ENCODE peak calls at places on chromosomes 3 and 15, in seven cellular contexts. One of them, this sample, is unnamed.

GRCh38 chr3:151903501-151903991 is 30.1 kb downstream of the SUCNR1 start:
- DNase-seq in amygdala: no peak
- DNase-seq in HL-60: no peak
- DNase-seq in HS-5: no peak
- DNase-seq in AG04450: peak
- DNase-seq in EH: peak
- DNase-seq in H4: peak
- DNase-seq in this sample: peak

GRCh38 chr15:74392402-74392876 is 25.0 kb upstream of the CYP11A1 start:
- DNase-seq in EH: peak
- DNase-seq in HS-5: no peak
- DNase-seq in AG04450: no peak
- DNase-seq in HL-60: no peak
- DNase-seq in amygdala: peak
- DNase-seq in H4: no peak
- DNase-seq in this sample: no peak

GRCh38 chr3:194386610-194387009 is 12.5 kb downstream of the GP5 start:
- DNase-seq in HL-60: no peak
- DNase-seq in amygdala: no peak
- DNase-seq in EH: no peak
- DNase-seq in AG04450: no peak
- DNase-seq in H4: no peak
- DNase-seq in HS-5: no peak
- DNase-seq in this sample: no peak

GRCh38 chr3:82461049-82461889 is 699.8 kb upstream of the GBE1 start:
- DNase-seq in AG04450: no peak
- DNase-seq in HS-5: no peak
- DNase-seq in HL-60: no peak
- DNase-seq in amygdala: no peak
- DNase-seq in EH: no peak
- DNase-seq in H4: no peak
- DNase-seq in this sample: no peak

GRCh38 chr3:52089691-52090090 is 33.3 kb upstream of the DUSP7 start:
- DNase-seq in EH: no peak
- DNase-seq in HS-5: no peak
- DNase-seq in H4: no peak
- DNase-seq in AG04450: no peak
- DNase-seq in amygdala: no peak
- DNase-seq in HL-60: no peak
- DNase-seq in this sample: no peak

GRCh38 chr3:195451373-195452000 is 8.7 kb upstream of the ACAP2 start:
- DNase-seq in HS-5: no peak
- DNase-seq in amygdala: no peak
- DNase-seq in AG04450: no peak
- DNase-seq in HL-60: no peak
- DNase-seq in EH: no peak
- DNase-seq in H4: no peak
- DNase-seq in this sample: no peak

GRCh38 chr15:68335251-68335650 is 57.7 kb downstream of the FEM1B start:
- DNase-seq in H4: peak
- DNase-seq in EH: peak
- DNase-seq in HS-5: no peak
- DNase-seq in AG04450: no peak
- DNase-seq in HL-60: no peak
- DNase-seq in amygdala: peak
- DNase-seq in this sample: peak

GRCh38 chr3:100088735-100089368 is 25.4 kb downstream of the FILIP1L start:
- DNase-seq in AG04450: no peak
- DNase-seq in EH: no peak
- DNase-seq in H4: no peak
- DNase-seq in HS-5: no peak
- DNase-seq in amygdala: no peak
- DNase-seq in HL-60: no peak
- DNase-seq in this sample: no peak

GRCh38 chr15:26128611-26129140 is 265.5 kb upstream of the ATP10A start:
- DNase-seq in EH: no peak
- DNase-seq in AG04450: no peak
- DNase-seq in amygdala: no peak
- DNase-seq in H4: no peak
- DNase-seq in HL-60: no peak
- DNase-seq in HS-5: no peak
- DNase-seq in this sample: no peak

GRCh38 chr3:171383206-171384018 is 76.8 kb downstream of the TNIK start:
- DNase-seq in HS-5: no peak
- DNase-seq in AG04450: no peak
- DNase-seq in H4: no peak
- DNase-seq in EH: peak
- DNase-seq in amygdala: no peak
- DNase-seq in HL-60: no peak
- DNase-seq in this sample: peak

GRCh38 chr3:184635126-184635525 is 73.5 kb downstream of the EPHB3 start:
- DNase-seq in EH: no peak
- DNase-seq in amygdala: no peak
- DNase-seq in HS-5: no peak
- DNase-seq in AG04450: no peak
- DNase-seq in H4: no peak
- DNase-seq in HL-60: no peak
- DNase-seq in this sample: no peak

GRCh38 chr15:90988249-90988648 is 6.1 kb downstream of the PRC1 start:
- DNase-seq in AG04450: no peak
- DNase-seq in HS-5: no peak
- DNase-seq in EH: peak
- DNase-seq in HL-60: no peak
- DNase-seq in H4: no peak
- DNase-seq in amygdala: no peak
- DNase-seq in this sample: no peak

GRCh38 chr15:56837281-56837680 is 81.2 kb upstream of the TCF12 start:
- DNase-seq in EH: peak
- DNase-seq in HS-5: no peak
- DNase-seq in AG04450: peak
- DNase-seq in HL-60: no peak
- DNase-seq in amygdala: no peak
- DNase-seq in H4: no peak
- DNase-seq in this sample: no peak

GRCh38 chr3:144948711-144949110 is 977.1 kb downstream of the DIPK2A start:
- DNase-seq in HL-60: no peak
- DNase-seq in HS-5: no peak
- DNase-seq in H4: no peak
- DNase-seq in EH: no peak
- DNase-seq in AG04450: no peak
- DNase-seq in amygdala: no peak
- DNase-seq in this sample: no peak

GRCh38 chr15:39429898-39430357 is 151.0 kb upstream of the THBS1 start:
- DNase-seq in HS-5: peak
- DNase-seq in EH: peak
- DNase-seq in HL-60: no peak
- DNase-seq in amygdala: no peak
- DNase-seq in AG04450: peak
- DNase-seq in H4: peak
- DNase-seq in this sample: no peak

GRCh38 chr15:76386178-76386577 is 49.6 kb downstream of the ISL2 start:
- DNase-seq in EH: peak
- DNase-seq in AG04450: no peak
- DNase-seq in HS-5: no peak
- DNase-seq in amygdala: no peak
- DNase-seq in HL-60: no peak
- DNase-seq in H4: no peak
- DNase-seq in this sample: no peak

GRCh38 chr15:47511241-47511640 is 206.1 kb upstream of the SEMA6D start:
- DNase-seq in HL-60: no peak
- DNase-seq in EH: no peak
- DNase-seq in HS-5: no peak
- DNase-seq in amygdala: no peak
- DNase-seq in AG04450: no peak
- DNase-seq in H4: no peak
- DNase-seq in this sample: no peak

GRCh38 chr3:33426630-33427341 is 13.4 kb downstream of the UBP1 start:
- DNase-seq in HS-5: no peak
- DNase-seq in HL-60: no peak
- DNase-seq in H4: no peak
- DNase-seq in EH: no peak
- DNase-seq in AG04450: no peak
- DNase-seq in amygdala: no peak
- DNase-seq in this sample: no peak

GRCh38 chr15:33029247-33029646 is 165.3 kb downstream of the FMN1 start:
- DNase-seq in H4: no peak
- DNase-seq in EH: peak
- DNase-seq in HS-5: no peak
- DNase-seq in amygdala: no peak
- DNase-seq in AG04450: no peak
- DNase-seq in HL-60: no peak
- DNase-seq in this sample: no peak

GRCh38 chr3:80357761-80358160 is 590.0 kb upstream of the ROBO1 start:
- DNase-seq in HS-5: no peak
- DNase-seq in EH: no peak
- DNase-seq in H4: no peak
- DNase-seq in HL-60: no peak
- DNase-seq in amygdala: no peak
- DNase-seq in AG04450: no peak
- DNase-seq in this sample: no peak

GRCh38 chr3:16439848-16440708 is 73.4 kb downstream of the RFTN1 start:
- DNase-seq in H4: no peak
- DNase-seq in HS-5: no peak
- DNase-seq in amygdala: no peak
- DNase-seq in AG04450: no peak
- DNase-seq in EH: no peak
- DNase-seq in HL-60: no peak
- DNase-seq in this sample: no peak

GRCh38 chr3:46831841-46832240 is 31.4 kb downstream of the MYL3 start:
- DNase-seq in AG04450: no peak
- DNase-seq in HL-60: no peak
- DNase-seq in EH: no peak
- DNase-seq in HS-5: no peak
- DNase-seq in amygdala: no peak
- DNase-seq in H4: no peak
- DNase-seq in this sample: peak

GRCh38 chr3:145243875-145244274 is 917.1 kb downstream of the PLOD2 start:
- DNase-seq in amygdala: no peak
- DNase-seq in HS-5: peak
- DNase-seq in AG04450: peak
- DNase-seq in H4: no peak
- DNase-seq in HL-60: no peak
- DNase-seq in EH: peak
- DNase-seq in this sample: no peak

GRCh38 chr15:78320173-78320572 is 20.0 kb upstream of the CRABP1 start:
- DNase-seq in amygdala: no peak
- DNase-seq in EH: no peak
- DNase-seq in HS-5: no peak
- DNase-seq in HL-60: no peak
- DNase-seq in H4: no peak
- DNase-seq in AG04450: no peak
- DNase-seq in this sample: no peak

GRCh38 chr3:103218793-103219192 is 784.0 kb downstream of the ZPLD1 start:
- DNase-seq in AG04450: no peak
- DNase-seq in HS-5: peak
- DNase-seq in EH: no peak
- DNase-seq in amygdala: no peak
- DNase-seq in HL-60: no peak
- DNase-seq in H4: no peak
- DNase-seq in this sample: no peak

GRCh38 chr3:33091746-33092145 is 5.2 kb downstream of the GLB1 start:
- DNase-seq in EH: no peak
- DNase-seq in HL-60: no peak
- DNase-seq in H4: no peak
- DNase-seq in AG04450: no peak
- DNase-seq in HS-5: no peak
- DNase-seq in amygdala: no peak
- DNase-seq in this sample: no peak

GRCh38 chr3:163939926-163940325 is 1138.4 kb downstream of the SI start:
- DNase-seq in AG04450: no peak
- DNase-seq in HS-5: no peak
- DNase-seq in EH: no peak
- DNase-seq in amygdala: no peak
- DNase-seq in H4: peak
- DNase-seq in HL-60: no peak
- DNase-seq in this sample: peak

GRCh38 chr15:75712668-75713337 is at the start of gene CSPG4:
- DNase-seq in HS-5: no peak
- DNase-seq in HL-60: no peak
- DNase-seq in AG04450: no peak
- DNase-seq in amygdala: no peak
- DNase-seq in EH: peak
- DNase-seq in H4: no peak
- DNase-seq in this sample: peak

GRCh38 chr3:196968233-196969000 is at the start of gene PIGZ:
- DNase-seq in H4: no peak
- DNase-seq in HS-5: no peak
- DNase-seq in EH: peak
- DNase-seq in amygdala: no peak
- DNase-seq in AG04450: no peak
- DNase-seq in HL-60: no peak
- DNase-seq in this sample: no peak

GRCh38 chr3:195548046-195548445 is 4.9 kb upstream of the PPP1R2 start:
- DNase-seq in amygdala: no peak
- DNase-seq in EH: no peak
- DNase-seq in HS-5: no peak
- DNase-seq in H4: no peak
- DNase-seq in HL-60: no peak
- DNase-seq in AG04450: no peak
- DNase-seq in this sample: no peak

GRCh38 chr3:50655009-50655830 is 19.5 kb upstream of the DOCK3 start:
- DNase-seq in HS-5: no peak
- DNase-seq in EH: peak
- DNase-seq in amygdala: no peak
- DNase-seq in HL-60: no peak
- DNase-seq in AG04450: no peak
- DNase-seq in H4: no peak
- DNase-seq in this sample: no peak

GRCh38 chr15:59591372-59591771 is 20.2 kb upstream of the GCNT3 start:
- DNase-seq in EH: no peak
- DNase-seq in H4: no peak
- DNase-seq in HS-5: no peak
- DNase-seq in HL-60: no peak
- DNase-seq in AG04450: no peak
- DNase-seq in amygdala: no peak
- DNase-seq in this sample: no peak

GRCh38 chr15:80207887-80208286 is 44.1 kb downstream of the CTXND1 start:
- DNase-seq in AG04450: no peak
- DNase-seq in amygdala: no peak
- DNase-seq in EH: peak
- DNase-seq in HS-5: no peak
- DNase-seq in HL-60: no peak
- DNase-seq in H4: no peak
- DNase-seq in this sample: no peak

GRCh38 chr3:155745795-155746550 is 1.1 kb upstream of the PLCH1 start:
- DNase-seq in HS-5: no peak
- DNase-seq in EH: no peak
- DNase-seq in H4: peak
- DNase-seq in HL-60: no peak
- DNase-seq in amygdala: no peak
- DNase-seq in AG04450: no peak
- DNase-seq in this sample: no peak